ENCODE peak calls at places on chromosomes 11 and 22, in ten cellular contexts. O is AG10803, H is cardiac fibroblast, E is lung, Z is fibroblast of lung, X is GM10248, B is GM12865, S is psoas muscle, U is heart right ventricle, W is Calu3. C is an unnamed sample.
A peak's percentile ranks its signal among the peaks of the same experiment; 100 is the strongest.

GRCh38 chr22:27918351-27919221 is 470 bp downstream of the PITPNB start:
- DNase-seq in O (peak; percentile 39), H (peak; percentile 50), E (peak; percentile 50), Z (peak; percentile 58), X (peak; percentile 69), B (peak; percentile 68), S (peak; percentile 70), U (peak; percentile 48), W (peak; percentile 67), C (peak; percentile 66)

GRCh38 chr11:10305262-10305963 is 540 bp downstream of the ADM start:
- DNase-seq in O (peak; percentile 25), H (peak; percentile 33), E (no peak), Z (peak; percentile 27), X (peak; percentile 20), B (no peak), S (peak; percentile 68), U (peak; percentile 52), W (peak; percentile 38), C (peak; percentile 71)

GRCh38 chr11:36211735-36212430 is 77.3 kb downstream of the COMMD9 start:
- DNase-seq in O (no peak), H (no peak), E (no peak), Z (no peak), X (no peak), B (no peak), S (no peak), U (no peak), W (no peak), C (no peak)

GRCh38 chr11:93169950-93170561 is 27.7 kb downstream of the SLC36A4 start:
- DNase-seq in O (peak; percentile 12), H (peak; percentile 64), E (no peak), Z (peak; percentile 70), X (peak; percentile 9), B (peak; percentile 35), S (no peak), U (no peak), W (no peak), C (peak; percentile 17)

GRCh38 chr22:26942301-26942927 is 285.0 kb downstream of the MIAT start:
- DNase-seq in O (no peak), H (no peak), E (no peak), Z (no peak), X (no peak), B (no peak), S (no peak), U (no peak), W (no peak), C (no peak)

GRCh38 chr11:1049071-1049405 is 12.5 kb upstream of the MUC6 start:
- DNase-seq in O (no peak), H (no peak), E (no peak), Z (no peak), X (no peak), B (no peak), S (peak; percentile 24), U (peak; percentile 4), W (no peak), C (no peak)

GRCh38 chr11:19433367-19433766 is 192.6 kb upstream of the E2F8 start:
- DNase-seq in O (no peak), H (no peak), E (no peak), Z (no peak), X (no peak), B (peak; percentile 79), S (no peak), U (no peak), W (no peak), C (no peak)

GRCh38 chr11:105609341-105609781 is 512 bp upstream of the GRIA4 start:
- DNase-seq in O (no peak), H (peak; percentile 25), E (no peak), Z (peak; percentile 13), X (peak; percentile 22), B (peak; percentile 36), S (no peak), U (no peak), W (peak; percentile 20), C (peak; percentile 19)

GRCh38 chr11:119745112-119745511 is 16.1 kb upstream of the NECTIN1 start:
- DNase-seq in O (no peak), H (no peak), E (no peak), Z (no peak), X (no peak), B (no peak), S (no peak), U (no peak), W (no peak), C (no peak)

GRCh38 chr11:70506986-70507385 is 108.7 kb downstream of the CTTN start:
- DNase-seq in O (no peak), H (no peak), E (no peak), Z (no peak), X (no peak), B (no peak), S (no peak), U (no peak), W (no peak), C (no peak)

GRCh38 chr22:19853879-19854777 is 546 bp downstream of the GNB1L start:
- DNase-seq in O (no peak), H (no peak), E (no peak), Z (peak; percentile 18), X (peak; percentile 47), B (peak; percentile 31), S (no peak), U (peak; percentile 46), W (no peak), C (no peak)

GRCh38 chr11:45918331-45918941 is 759 bp upstream of the PEX16 start:
- DNase-seq in O (peak; percentile 64), H (peak; percentile 70), E (peak; percentile 87), Z (peak; percentile 63), X (peak; percentile 86), B (peak; percentile 73), S (peak; percentile 90), U (peak; percentile 86), W (peak; percentile 87), C (peak; percentile 80)

GRCh38 chr22:19223110-19223509 is 44.6 kb upstream of the SLC25A1 start:
- DNase-seq in O (no peak), H (no peak), E (no peak), Z (no peak), X (no peak), B (no peak), S (no peak), U (no peak), W (no peak), C (no peak)

GRCh38 chr11:70104419-70104818 is 26.3 kb downstream of the ANO1 start:
- DNase-seq in O (no peak), H (no peak), E (no peak), Z (no peak), X (no peak), B (no peak), S (peak; percentile 35), U (no peak), W (no peak), C (no peak)

GRCh38 chr11:7381937-7382336 is 103.4 kb upstream of the OLFML1 start:
- DNase-seq in O (no peak), H (no peak), E (no peak), Z (no peak), X (no peak), B (peak; percentile 5), S (no peak), U (no peak), W (no peak), C (no peak)

GRCh38 chr22:46006379-46007002 is 29.5 kb upstream of the WNT7B start:
- DNase-seq in O (peak; percentile 94), H (peak; percentile 94), E (peak; percentile 93), Z (peak; percentile 89), X (peak; percentile 92), B (peak; percentile 82), S (peak; percentile 98), U (peak; percentile 97), W (peak; percentile 94), C (peak; percentile 89)

GRCh38 chr22:46007003-46007847 is 30.3 kb upstream of the WNT7B start:
- DNase-seq in O (peak; percentile 82), H (peak; percentile 88), E (peak; percentile 76), Z (peak; percentile 64), X (no peak), B (no peak), S (peak; percentile 81), U (peak; percentile 69), W (peak; percentile 74), C (peak; percentile 84)

GRCh38 chr22:46008836-46009596 is 32.1 kb upstream of the WNT7B start:
- DNase-seq in O (no peak), H (no peak), E (no peak), Z (no peak), X (no peak), B (no peak), S (no peak), U (no peak), W (no peak), C (no peak)

GRCh38 chr22:46008291-46008690 is 31.3 kb upstream of the WNT7B start:
- DNase-seq in O (peak; percentile 62), H (no peak), E (no peak), Z (peak; percentile 23), X (no peak), B (no peak), S (no peak), U (no peak), W (no peak), C (no peak)

GRCh38 chr22:46007848-46008261 is 30.9 kb upstream of the WNT7B start:
- DNase-seq in O (peak; percentile 96), H (peak; percentile 91), E (peak; percentile 67), Z (peak; percentile 90), X (no peak), B (no peak), S (peak; percentile 92), U (peak; percentile 85), W (no peak), C (no peak)
- TF ChIP-seq CTCF in O (no peak), H (no peak), E (no peak), Z (no peak), X (no peak), B (no peak), S (no peak), U (no peak), W (no peak), C (no peak)

GRCh38 chr11:128603003-128603715 is 15.8 kb upstream of the ETS1 start:
- DNase-seq in O (no peak), H (no peak), E (no peak), Z (no peak), X (no peak), B (no peak), S (no peak), U (no peak), W (no peak), C (no peak)
- TF ChIP-seq CTCF in O (no peak), H (no peak), E (no peak), Z (no peak), X (no peak), B (no peak), S (no peak), U (no peak), W (no peak), C (no peak)

GRCh38 chr11:95507794-95508193 is 276.8 kb upstream of the SESN3 start:
- DNase-seq in O (no peak), H (peak; percentile 11), E (no peak), Z (no peak), X (no peak), B (no peak), S (no peak), U (no peak), W (no peak), C (peak; percentile 18)
- TF ChIP-seq CTCF in O (no peak), H (no peak), E (no peak), Z (no peak), X (no peak), B (no peak), S (no peak), U (no peak), W (no peak), C (peak; percentile 21)

DNA sequence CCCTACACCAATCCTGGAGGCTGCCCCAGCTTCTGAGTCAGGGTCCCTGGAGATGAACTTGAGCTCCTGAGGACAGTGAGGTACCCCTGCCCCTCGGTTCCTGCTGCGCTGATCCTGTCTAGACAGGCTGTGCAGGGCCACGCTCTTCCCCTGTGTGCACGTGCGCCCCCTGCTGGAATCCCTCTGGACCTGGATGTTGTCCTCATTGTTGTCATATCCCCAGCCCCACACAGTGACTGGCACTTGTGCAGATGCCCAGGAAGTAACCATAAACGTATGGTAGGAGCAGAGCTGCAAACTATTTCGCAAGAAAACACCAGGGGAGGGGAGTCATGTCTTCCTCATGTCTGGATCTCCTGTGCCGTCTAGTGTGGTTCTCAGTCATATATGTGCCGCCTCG is 114.7 kb downstream of the CRYBB2 start:
- DNase-seq in O (peak; percentile 13), H (peak; percentile 39), E (peak; percentile 42), Z (peak; percentile 4), X (peak; percentile 41), B (peak; percentile 68), S (peak; percentile 62), U (peak; percentile 78), W (peak; percentile 64), C (peak; percentile 84)
- TF ChIP-seq CTCF in O (peak; percentile 38), H (peak; percentile 45), E (no peak), Z (peak; percentile 23), X (peak; percentile 58), B (peak; percentile 65), S (peak; percentile 42), U (peak; percentile 50), W (peak; percentile 37), C (peak; percentile 75)

C was measured in NB4.